ENCODE peak calls at places on chromosomes 13 and 19, in five cellular contexts. O, Y, G, C and R are unnamed samples.
A peak's percentile ranks its signal among the peaks of the same experiment; 100 is the strongest.

GRCh38 chr19:17557461-17557860 is 2.0 kb downstream of the COLGALT1 start:
- DNase-seq in O (no peak), Y (no peak), G (no peak), C (no peak), R (no peak)

GRCh38 chr13:60095300-60095699 is 68.4 kb downstream of the DIAPH3 start:
- DNase-seq in O (no peak), Y (no peak), G (no peak), C (no peak), R (no peak)

GRCh38 chr13:44160549-44161278 is 212.9 kb upstream of the SERP2 start:
- DNase-seq in O (no peak), Y (no peak), G (no peak), C (no peak), R (peak; percentile 18)

GRCh38 chr13:95341441-95341840 is 40.2 kb upstream of the ABCC4 start:
- DNase-seq in O (no peak), Y (peak; percentile 21), G (no peak), C (peak; percentile 53), R (peak; percentile 20)

GRCh38 chr19:5345895-5346386 is 5.3 kb upstream of the PTPRS start:
- DNase-seq in O (no peak), Y (peak; percentile 75), G (no peak), C (peak; percentile 84), R (peak; percentile 53)

GRCh38 chr13:62706035-62706434 is 1290.4 kb upstream of the PCDH20 start:
- DNase-seq in O (no peak), Y (no peak), G (no peak), C (peak; percentile 1), R (no peak)

GRCh38 chr19:14405380-14405757 is 13.8 kb downstream of the DDX39A start:
- DNase-seq in O (no peak), Y (no peak), G (no peak), C (no peak), R (no peak)

GRCh38 chr19:58513694-58514563 is 2.1 kb upstream of the SLC27A5 start:
- DNase-seq in O (peak; percentile 88), Y (peak; percentile 85), G (peak; percentile 99), C (peak; percentile 79), R (peak; percentile 83)

GRCh38 chr13:108495686-108496363 is 133.6 kb upstream of the MYO16 start:
- DNase-seq in O (no peak), Y (peak; percentile 25), G (peak; percentile 84), C (peak; percentile 18), R (no peak)

GRCh38 chr13:60788156-60788829 is 391.3 kb downstream of the TDRD3 start:
- DNase-seq in O (peak; percentile 34), Y (peak; percentile 61), G (no peak), C (peak; percentile 50), R (peak; percentile 62)

GRCh38 chr19:39542198-39542597 is 2.2 kb upstream of the EID2 start:
- DNase-seq in O (no peak), Y (peak; percentile 28), G (no peak), C (no peak), R (no peak)

GRCh38 chr13:32267836-32268439 is 47.2 kb downstream of the ZAR1L start:
- DNase-seq in O (no peak), Y (no peak), G (no peak), C (no peak), R (no peak)

GRCh38 chr19:47582320-47582909 is 9.5 kb upstream of the ZNF541 start:
- DNase-seq in O (no peak), Y (peak; percentile 46), G (no peak), C (peak; percentile 88), R (peak; percentile 98)

GRCh38 chr13:35470671-35471465 is 5.6 kb downstream of the MAB21L1 start:
- DNase-seq in O (peak; percentile 62), Y (peak; percentile 32), G (peak; percentile 82), C (peak; percentile 39), R (peak; percentile 53)

GRCh38 chr13:97695684-97696083 is 257.8 kb upstream of the IPO5 start:
- DNase-seq in O (no peak), Y (no peak), G (no peak), C (no peak), R (no peak)

GRCh38 chr19:54667217-54667616 is 4.4 kb downstream of the LILRB4 start:
- DNase-seq in O (no peak), Y (no peak), G (no peak), C (no peak), R (no peak)

GRCh38 chr13:70502944-70503343 is 394.7 kb upstream of the KLHL1 start:
- DNase-seq in O (no peak), Y (no peak), G (no peak), C (no peak), R (no peak)

GRCh38 chr19:12801466-12802266 is at the start of the genes PRDX2 and THSD8:
- DNase-seq in O (peak; percentile 79), Y (peak; percentile 67), G (peak; percentile 95), C (peak; percentile 71), R (peak; percentile 65)

GRCh38 chr19:18848860-18849661 is 17.3 kb downstream of the UPF1 start:
- DNase-seq in O (peak; percentile 79), Y (peak; percentile 89), G (peak; percentile 54), C (no peak), R (peak; percentile 87)

GRCh38 chr13:78881746-78882145 is 222.8 kb upstream of the OBI1 start:
- DNase-seq in O (no peak), Y (no peak), G (no peak), C (no peak), R (no peak)

GRCh38 chr13:91165758-91166157 is 181.7 kb upstream of the MIR17HG start:
- DNase-seq in O (no peak), Y (no peak), G (no peak), C (no peak), R (no peak)

GRCh38 chr19:10748924-10749434 is 31.1 kb downstream of the DNM2 start:
- DNase-seq in O (peak; percentile 49), Y (peak; percentile 52), G (no peak), C (peak; percentile 38), R (peak; percentile 70)

GRCh38 chr19:2315818-2316353 is 7.9 kb upstream of the LINGO3 start:
- DNase-seq in O (peak; percentile 61), Y (peak; percentile 74), G (peak; percentile 89), C (peak; percentile 56), R (peak; percentile 62)

GRCh38 chr13:102487330-102487729 is 85.5 kb upstream of the FGF14 start:
- DNase-seq in O (no peak), Y (no peak), G (no peak), C (no peak), R (no peak)

GRCh38 chr19:40379446-40380198 is 10.4 kb downstream of the HIPK4 start:
- DNase-seq in O (no peak), Y (no peak), G (no peak), C (no peak), R (no peak)

GRCh38 chr19:23065306-23065705 is 51.5 kb upstream of the ZNF730 start:
- DNase-seq in O (no peak), Y (no peak), G (no peak), C (no peak), R (no peak)

GRCh38 chr19:2282062-2282861 is at the start of gene PEAK3:
- DNase-seq in O (peak; percentile 87), Y (peak; percentile 31), G (peak; percentile 92), C (peak; percentile 57), R (no peak)

GRCh38 chr19:14517446-14517839 is 754 bp downstream of the DNAJB1 start:
- DNase-seq in O (no peak), Y (peak; percentile 32), G (no peak), C (no peak), R (peak; percentile 37)

DNA sequence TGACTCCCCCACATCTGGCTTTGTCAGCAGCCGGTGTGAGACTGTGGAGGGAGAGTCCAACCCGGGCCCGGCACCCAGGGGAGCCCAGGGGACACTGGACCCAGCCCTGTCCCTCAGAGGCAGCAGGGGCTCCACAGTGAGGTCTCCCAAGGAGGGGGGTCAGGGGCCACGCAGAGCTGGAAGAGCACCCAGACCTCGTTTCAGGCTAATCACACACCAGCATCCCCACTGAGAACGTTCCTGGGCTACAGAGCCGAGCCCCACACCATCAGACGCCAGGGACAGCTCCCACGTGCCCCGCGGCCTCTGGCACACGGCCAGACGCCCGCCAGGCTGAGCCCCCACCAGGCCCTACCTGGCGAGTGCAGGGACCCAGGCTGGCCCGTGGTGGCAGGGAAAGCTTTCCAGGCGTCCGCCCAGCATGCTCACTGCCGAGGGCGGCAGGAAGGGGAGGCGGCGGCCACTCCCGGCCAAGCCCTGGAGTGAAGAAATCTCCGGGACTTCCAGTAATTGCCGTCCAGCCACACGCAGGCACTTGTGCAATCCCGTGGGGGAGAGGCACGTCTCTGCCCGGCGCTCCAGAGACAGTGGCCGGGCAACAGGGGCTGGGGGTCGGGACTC is 19.2 kb downstream of the SBNO2 start:
- DNase-seq in O (peak; percentile 88), Y (peak; percentile 92), G (peak; percentile 94), C (peak; percentile 86), R (peak; percentile 92)
- TF ChIP-seq CTCF in O (no peak), Y (no peak), G (peak; percentile 22), C (no peak), R (no peak)

GRCh38 chr13:51825165-51825592 is 19.8 kb downstream of the TMEM272 start:
- DNase-seq in O (no peak), Y (peak; percentile 63), G (no peak), C (peak; percentile 69), R (peak; percentile 68)
- H3K4me3 ChIP-seq in O (no peak overlapping the region), Y (no peak overlapping the region), G (no peak overlapping the region), C (no peak overlapping the region), R (no peak overlapping the region)

GRCh38 chr13:28717170-28717569 is 1.6 kb downstream of the SLC46A3 start:
- DNase-seq in O (no peak), Y (no peak), G (no peak), C (no peak), R (no peak)

GRCh38 chr13:28718186-28718537 is 608 bp downstream of the SLC46A3 start:
- DNase-seq in O (no peak), Y (peak; percentile 76), G (no peak), C (peak; percentile 3), R (peak; percentile 24)

GRCh38 chr13:28719656-28720055 is 886 bp upstream of the SLC46A3 start:
- DNase-seq in O (no peak), Y (peak; percentile 95), G (no peak), C (peak; percentile 70), R (peak; percentile 37)

GRCh38 chr13:28719227-28719562 is 425 bp upstream of the SLC46A3 start:
- DNase-seq in O (no peak), Y (no peak), G (no peak), C (no peak), R (no peak)

GRCh38 chr13:28718538-28719226 is at the start of gene SLC46A3:
- DNase-seq in O (peak; percentile 100), Y (peak; percentile 98), G (peak; percentile 100), C (peak; percentile 98), R (peak; percentile 96)
- TF ChIP-seq CTCF in O (peak; percentile 38), Y (no peak), G (peak; percentile 41), C (peak; percentile 9), R (peak; percentile 13)

GRCh38 chr13:106565127-106565775 is 2.7 kb downstream of the ARGLU1 start:
- DNase-seq in O (no peak), Y (no peak), G (no peak), C (no peak), R (no peak)
- H3K4me3 ChIP-seq in O (peak overlapping the region; percentile 95), Y (no peak overlapping the region), G (peak overlapping the region; percentile 90), C (peak overlapping the region; percentile 65), R (peak overlapping the region; percentile 87)